ENCODE peak calls at places on chromosomes 3 and 15, in five cellular contexts. S, Q, C, L and R are unnamed samples.
A peak's percentile ranks its signal among the peaks of the same experiment; 100 is the strongest.

GRCh38 chr3:158672293-158673176 is at the start of gene LXN:
- DNase-seq in S (peak; percentile 94), Q (peak; percentile 87), C (peak; percentile 97), L (peak; percentile 61), R (peak; percentile 97)

GRCh38 chr15:30954674-30955073 is 36.8 kb downstream of the MTMR10 start:
- DNase-seq in S (no peak), Q (peak; percentile 34), C (no peak), L (no peak), R (no peak)

GRCh38 chr3:142987707-142988106 is 13.7 kb upstream of the U2SURP start:
- DNase-seq in S (no peak), Q (peak; percentile 77), C (no peak), L (no peak), R (peak; percentile 53)

GRCh38 chr15:60255390-60255789 is 142.4 kb downstream of the ANXA2 start:
- DNase-seq in S (peak; percentile 60), Q (no peak), C (no peak), L (no peak), R (no peak)

GRCh38 chr3:46984591-46985459 is 5.4 kb downstream of the NBEAL2 start:
- DNase-seq in S (no peak), Q (no peak), C (no peak), L (no peak), R (no peak)

GRCh38 chr15:38871638-38872037 is 307.0 kb upstream of the RASGRP1 start:
- DNase-seq in S (no peak), Q (no peak), C (no peak), L (no peak), R (no peak)

GRCh38 chr3:2543247-2543646 is 444.6 kb downstream of the CNTN4 start:
- DNase-seq in S (no peak), Q (no peak), C (no peak), L (no peak), R (no peak)

GRCh38 chr15:79115971-79116370 is 25.4 kb upstream of the RASGRF1 start:
- DNase-seq in S (no peak), Q (no peak), C (peak; percentile 6), L (no peak), R (no peak)

GRCh38 chr15:47003568-47003967 is 713.7 kb upstream of the SEMA6D start:
- DNase-seq in S (no peak), Q (no peak), C (no peak), L (no peak), R (peak; percentile 53)

GRCh38 chr3:57150097-57150496 is 15.1 kb downstream of the IL17RD start:
- DNase-seq in S (no peak), Q (no peak), C (no peak), L (no peak), R (no peak)

GRCh38 chr3:149647285-149647684 is 10.5 kb downstream of the WWTR1 start:
- DNase-seq in S (no peak), Q (no peak), C (no peak), L (no peak), R (no peak)

GRCh38 chr15:80779658-80780415 is 667 bp downstream of the CEMIP start:
- DNase-seq in S (peak; percentile 26), Q (peak; percentile 43), C (peak; percentile 54), L (peak; percentile 17), R (peak; percentile 45)

GRCh38 chr3:115864912-115865311 is 241.6 kb downstream of the GAP43 start:
- DNase-seq in S (no peak), Q (peak; percentile 18), C (no peak), L (no peak), R (no peak)

GRCh38 chr15:52082197-52083036 is 30.2 kb downstream of the BCL2L10 start:
- DNase-seq in S (no peak), Q (peak; percentile 33), C (no peak), L (no peak), R (no peak)

DNA sequence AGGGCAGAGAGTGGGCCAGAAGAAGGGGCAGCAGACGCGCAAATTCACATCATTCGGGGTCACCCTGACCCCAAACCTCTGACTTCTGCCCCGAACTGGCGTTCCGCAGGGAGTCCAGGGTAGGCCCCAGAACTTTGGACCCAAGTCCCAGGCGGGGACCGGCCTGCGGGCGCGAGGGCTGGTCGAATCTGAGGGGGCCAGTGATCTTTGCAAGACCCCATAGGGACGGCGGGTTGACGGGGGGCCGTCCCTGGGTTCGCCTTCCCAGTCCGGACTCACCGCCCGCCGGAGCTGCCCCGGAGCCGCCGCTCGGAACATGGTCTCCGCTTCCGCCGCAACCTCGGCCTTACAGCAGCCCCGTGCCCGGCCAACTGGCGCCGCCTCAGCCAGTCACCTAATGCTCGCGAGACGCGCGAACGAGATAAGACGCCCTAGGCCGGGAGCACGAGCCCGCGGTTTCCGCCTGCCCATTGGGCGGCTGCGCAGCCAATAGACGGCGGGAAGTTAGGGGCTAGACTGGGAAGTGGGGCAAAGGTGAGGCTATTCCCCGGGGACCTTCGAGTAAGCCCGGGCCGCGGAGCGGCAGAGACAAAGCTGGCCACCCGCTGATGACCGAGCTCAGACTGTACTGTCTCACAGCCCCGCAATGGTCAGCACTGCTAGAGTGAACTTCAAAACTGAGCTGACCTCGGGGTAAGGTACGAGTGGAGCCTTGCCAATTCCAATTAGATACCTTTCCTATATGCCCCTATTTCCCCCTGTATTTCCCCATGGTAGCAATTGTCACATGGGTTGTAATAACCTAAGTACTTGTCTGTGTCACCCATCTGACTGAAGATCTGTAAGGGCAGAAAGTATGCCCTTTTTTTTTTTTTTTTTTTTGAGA is at the start of gene ETFA:
- DNase-seq in S (peak; percentile 98), Q (peak; percentile 92), C (peak; percentile 97), L (peak; percentile 90), R (peak; percentile 98)
- H3K23ac ChIP-seq in S (no peak within 1 kb of the TSS), Q (peak within 1 kb of the TSS; percentile 97), C (no peak within 1 kb of the TSS), L (peak within 1 kb of the TSS; percentile 86), R (no peak within 1 kb of the TSS)

DNA sequence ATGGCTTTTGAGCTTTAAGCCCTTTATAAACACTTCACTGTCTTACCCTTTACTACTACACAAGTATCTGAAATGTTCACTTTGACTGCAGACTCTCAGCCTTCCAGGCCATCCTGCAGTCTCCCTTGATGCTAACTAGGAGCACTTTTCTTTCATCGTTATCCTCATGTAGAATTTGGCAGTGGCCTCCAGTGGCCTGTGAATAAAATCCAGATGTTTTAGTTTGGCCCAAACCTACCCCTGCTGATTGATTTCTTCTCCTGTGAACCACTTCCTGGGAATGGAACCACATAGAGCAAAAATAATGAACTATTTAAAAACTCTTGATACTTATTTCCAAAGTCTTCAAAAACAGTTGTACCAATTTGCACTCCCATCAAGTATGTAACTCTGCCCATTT is 271.9 kb downstream of the FEZF2 start:
- DNase-seq in S (no peak), Q (no peak), C (no peak), L (no peak), R (no peak)
- H3K27me3 ChIP-seq in S (no peaks in the 10 kb centered on the region), Q (no peaks in the 10 kb centered on the region), C (no peaks in the 10 kb centered on the region), L (no peaks in the 10 kb centered on the region), R (no peaks in the 10 kb centered on the region)

GRCh38 chr3:51384730-51385473 is at the start of gene MANF:
- DNase-seq in S (peak; percentile 98), Q (peak; percentile 97), C (peak; percentile 99), L (peak; percentile 98), R (peak; percentile 99)
- H3K23ac ChIP-seq in S (no peak within 1 kb of the TSS), Q (peak within 1 kb of the TSS; percentile 88), C (no peak within 1 kb of the TSS), L (peak within 1 kb of the TSS; percentile 99), R (peak within 1 kb of the TSS; percentile 54)

GRCh38 chr3:123019591-123019990 is 8.0 kb downstream of the SEMA5B start:
- DNase-seq in S (no peak), Q (no peak), C (no peak), L (no peak), R (no peak)
- H3K27me3 ChIP-seq in S (no peaks in the 10 kb centered on the region), Q (peaks cover 84% of the 10 kb centered on the region), C (no peaks in the 10 kb centered on the region), L (no peaks in the 10 kb centered on the region), R (peaks cover 3% of the 10 kb centered on the region)

GRCh38 chr3:179322481-179323196 is at the start of gene ZNF639:
- DNase-seq in S (peak; percentile 85), Q (peak; percentile 82), C (peak; percentile 88), L (peak; percentile 90), R (peak; percentile 94)

GRCh38 chr3:179324270-179324754 is 1.5 kb downstream of the ZNF639 start:
- DNase-seq in S (no peak), Q (peak; percentile 65), C (no peak), L (no peak), R (peak; percentile 29)

GRCh38 chr3:179318876-179319275 is 4.0 kb upstream of the ZNF639 start:
- DNase-seq in S (peak; percentile 47), Q (no peak), C (no peak), L (no peak), R (no peak)

GRCh38 chr3:179323197-179323901 is 518 bp downstream of the ZNF639 start:
- DNase-seq in S (peak; percentile 81), Q (peak; percentile 70), C (peak; percentile 59), L (peak; percentile 51), R (peak; percentile 78)

DNA sequence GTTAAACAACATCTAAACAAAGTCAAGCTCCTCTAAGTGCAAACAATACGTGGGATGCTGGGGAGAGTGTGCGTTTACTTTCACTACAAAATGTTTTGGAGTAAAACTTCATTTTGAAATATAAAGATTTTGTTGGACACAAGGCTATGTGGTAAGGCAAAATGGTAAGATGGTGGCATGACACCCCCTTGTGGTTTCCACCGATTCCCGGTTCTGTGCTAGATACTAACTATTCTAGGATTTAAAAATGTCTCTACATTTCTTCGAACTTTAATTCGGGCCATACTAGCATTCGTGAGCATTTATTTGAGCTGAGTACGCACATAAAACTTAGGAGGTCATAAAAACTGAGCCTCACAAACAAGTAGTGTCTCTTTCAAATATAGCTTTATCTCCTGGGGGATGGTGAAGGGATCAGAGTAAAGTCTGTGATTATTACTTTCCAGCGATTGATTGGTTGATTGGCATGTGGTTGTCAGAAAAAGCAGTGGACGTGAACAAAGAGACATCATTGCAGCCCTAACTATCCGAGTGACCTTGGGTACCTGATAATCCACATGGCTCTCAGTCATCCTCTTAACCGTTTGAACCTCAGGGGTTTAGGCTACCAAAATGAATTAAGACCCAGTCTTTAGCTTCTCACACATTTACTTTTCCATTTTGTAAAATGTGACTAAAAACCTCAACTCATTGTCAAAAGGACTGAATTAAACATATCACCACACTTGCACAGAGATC is 1.1 kb upstream of the ZNF639 start:
- DNase-seq in S (no peak), Q (peak; percentile 63), C (no peak), L (no peak), R (peak; percentile 48)
- H3K23ac ChIP-seq in S (no peak overlapping the region), Q (peak overlapping the region; percentile 41), C (no peak overlapping the region), L (no peak overlapping the region), R (no peak overlapping the region)

DNA sequence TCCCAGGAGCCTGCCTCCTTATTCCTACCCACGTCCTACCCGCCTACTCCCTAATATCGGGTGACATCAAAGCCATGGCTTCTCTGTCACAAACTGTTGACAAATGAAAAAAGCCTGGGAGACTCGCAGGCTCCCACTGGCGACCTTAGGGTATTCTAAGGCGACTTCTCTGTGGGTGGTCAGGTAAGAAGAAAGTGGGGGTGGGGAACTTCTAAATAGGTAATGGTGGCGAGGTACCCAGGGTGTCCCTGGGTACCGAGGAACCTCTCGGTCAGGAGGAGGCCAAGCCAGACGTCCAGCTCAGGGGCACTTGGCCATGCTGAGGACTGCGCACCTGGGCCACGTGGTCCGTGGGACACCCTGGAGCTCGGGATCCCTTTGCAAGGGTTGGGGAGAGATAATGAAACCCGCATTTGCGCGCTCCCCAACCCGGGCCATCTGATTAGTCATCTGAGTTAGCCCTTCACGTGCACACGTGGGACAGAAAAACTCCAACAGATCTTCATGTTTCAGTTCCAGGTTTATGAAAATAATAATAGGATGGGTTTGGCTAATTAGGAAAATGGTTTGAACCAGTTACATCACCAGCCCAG is 78.2 kb downstream of the NR2F2 start:
- DNase-seq in S (no peak), Q (no peak), C (peak; percentile 40), L (no peak), R (no peak)
- H3K27me3 ChIP-seq in S (peaks cover 43% of the 10 kb centered on the region), Q (peaks cover 72% of the 10 kb centered on the region), C (peaks cover 83% of the 10 kb centered on the region), L (peaks cover 53% of the 10 kb centered on the region), R (peaks cover 70% of the 10 kb centered on the region)

GRCh38 chr15:50353999-50354837 is 780 bp downstream of the GABPB1 start:
- DNase-seq in S (peak; percentile 92), Q (peak; percentile 92), C (peak; percentile 44), L (peak; percentile 44), R (peak; percentile 82)
- H3K23ac ChIP-seq in S (no peak overlapping the region), Q (peak overlapping the region; percentile 99), C (no peak overlapping the region), L (peak overlapping the region; percentile 97), R (peak overlapping the region; percentile 31)

GRCh38 chr3:15180042-15180611 is 25.9 kb upstream of the CAPN7 start:
- DNase-seq in S (no peak), Q (no peak), C (no peak), L (no peak), R (no peak)
- H3K27me3 ChIP-seq in S (no peaks in the 10 kb centered on the region), Q (peaks cover 26% of the 10 kb centered on the region), C (peaks cover 2% of the 10 kb centered on the region), L (no peaks in the 10 kb centered on the region), R (no peaks in the 10 kb centered on the region)